ENCODE peak calls at places on chromosomes 12 and 14, in five cellular contexts. One of them, this sample, is unnamed.

GRCh38 chr12:113065126-113066007 is 8.8 kb downstream of the DTX1 start:
- DNase-seq in HepG2: no peak
- DNase-seq in K562: peak
- DNase-seq in HCT116: no peak
- DNase-seq in SK-N-SH: peak
- DNase-seq in this sample: peak

GRCh38 chr14:53295985-53296582 is 143.0 kb upstream of the DDHD1 start:
- DNase-seq in SK-N-SH: peak
- DNase-seq in HCT116: peak
- DNase-seq in HepG2: peak
- DNase-seq in K562: peak
- DNase-seq in this sample: peak

GRCh38 chr14:51094282-51094821 is 553 bp downstream of the TRIM9 start:
- DNase-seq in K562: no peak
- DNase-seq in HepG2: no peak
- DNase-seq in HCT116: no peak
- DNase-seq in SK-N-SH: peak
- DNase-seq in this sample: peak

GRCh38 chr12:89160716-89161123 is 191.6 kb downstream of the DUSP6 start:
- DNase-seq in SK-N-SH: peak
- DNase-seq in HCT116: no peak
- DNase-seq in HepG2: no peak
- DNase-seq in K562: no peak
- DNase-seq in this sample: no peak

GRCh38 chr12:7588703-7589329 is 76.9 kb downstream of the APOBEC1 start:
- DNase-seq in K562: peak
- DNase-seq in HCT116: peak
- DNase-seq in HepG2: peak
- DNase-seq in SK-N-SH: peak
- DNase-seq in this sample: peak

GRCh38 chr12:59695379-59695778 is 99.5 kb downstream of the SLC16A7 start:
- DNase-seq in HepG2: no peak
- DNase-seq in HCT116: no peak
- DNase-seq in SK-N-SH: no peak
- DNase-seq in K562: no peak
- DNase-seq in this sample: no peak

GRCh38 chr14:56855891-56856461 is 45.7 kb upstream of the OTX2 start:
- DNase-seq in K562: peak
- DNase-seq in HepG2: peak
- DNase-seq in HCT116: no peak
- DNase-seq in SK-N-SH: no peak
- DNase-seq in this sample: no peak

GRCh38 chr12:124486346-124486963 is 81.0 kb downstream of the NCOR2 start:
- DNase-seq in K562: no peak
- DNase-seq in SK-N-SH: no peak
- DNase-seq in HCT116: no peak
- DNase-seq in HepG2: no peak
- DNase-seq in this sample: no peak

GRCh38 chr14:20630340-20631022 is 11.0 kb downstream of the OR6S1 start:
- DNase-seq in K562: peak
- DNase-seq in HCT116: peak
- DNase-seq in HepG2: peak
- DNase-seq in SK-N-SH: no peak
- DNase-seq in this sample: peak

GRCh38 chr12:80702889-80703605 is 4.4 kb upstream of the MYF6 start:
- DNase-seq in K562: no peak
- DNase-seq in HCT116: no peak
- DNase-seq in SK-N-SH: no peak
- DNase-seq in HepG2: peak
- DNase-seq in this sample: no peak

GRCh38 chr12:96400631-96401060 is 407 bp upstream of the CDK17 start:
- DNase-seq in SK-N-SH: no peak
- DNase-seq in K562: no peak
- DNase-seq in HCT116: no peak
- DNase-seq in HepG2: peak
- DNase-seq in this sample: peak

GRCh38 chr12:99822273-99822672 is 162.5 kb downstream of the ANKS1B start:
- DNase-seq in SK-N-SH: no peak
- DNase-seq in HepG2: no peak
- DNase-seq in K562: no peak
- DNase-seq in HCT116: no peak
- DNase-seq in this sample: no peak

GRCh38 chr12:62192486-62193250 is 67.5 kb upstream of the USP15 start:
- DNase-seq in K562: peak
- DNase-seq in SK-N-SH: peak
- DNase-seq in HCT116: peak
- DNase-seq in HepG2: peak
- DNase-seq in this sample: peak

GRCh38 chr12:33432992-33433391 is 6.6 kb downstream of the SYT10 start:
- DNase-seq in K562: no peak
- DNase-seq in HCT116: no peak
- DNase-seq in SK-N-SH: no peak
- DNase-seq in HepG2: no peak
- DNase-seq in this sample: no peak

GRCh38 chr12:96876966-96877365 is 30.1 kb upstream of the NEDD1 start:
- DNase-seq in SK-N-SH: no peak
- DNase-seq in HCT116: no peak
- DNase-seq in HepG2: no peak
- DNase-seq in K562: no peak
- DNase-seq in this sample: no peak

GRCh38 chr12:117494833-117495714 is 133.6 kb upstream of the NOS1 start:
- DNase-seq in SK-N-SH: no peak
- DNase-seq in K562: no peak
- DNase-seq in HCT116: no peak
- DNase-seq in HepG2: peak
- DNase-seq in this sample: peak

GRCh38 chr12:50387487-50387886 is 8.9 kb downstream of the FAM186A start:
- DNase-seq in HCT116: no peak
- DNase-seq in HepG2: no peak
- DNase-seq in K562: no peak
- DNase-seq in SK-N-SH: no peak
- DNase-seq in this sample: peak

GRCh38 chr12:50387972-50388478 is 8.4 kb downstream of the FAM186A start:
- DNase-seq in HepG2: peak
- DNase-seq in SK-N-SH: no peak
- DNase-seq in K562: no peak
- DNase-seq in HCT116: no peak
- DNase-seq in this sample: no peak

GRCh38 chr12:50394469-50395029 is 1.9 kb downstream of the FAM186A start:
- DNase-seq in K562: no peak
- DNase-seq in SK-N-SH: no peak
- DNase-seq in HepG2: peak
- DNase-seq in HCT116: no peak
- DNase-seq in this sample: no peak

DNA sequence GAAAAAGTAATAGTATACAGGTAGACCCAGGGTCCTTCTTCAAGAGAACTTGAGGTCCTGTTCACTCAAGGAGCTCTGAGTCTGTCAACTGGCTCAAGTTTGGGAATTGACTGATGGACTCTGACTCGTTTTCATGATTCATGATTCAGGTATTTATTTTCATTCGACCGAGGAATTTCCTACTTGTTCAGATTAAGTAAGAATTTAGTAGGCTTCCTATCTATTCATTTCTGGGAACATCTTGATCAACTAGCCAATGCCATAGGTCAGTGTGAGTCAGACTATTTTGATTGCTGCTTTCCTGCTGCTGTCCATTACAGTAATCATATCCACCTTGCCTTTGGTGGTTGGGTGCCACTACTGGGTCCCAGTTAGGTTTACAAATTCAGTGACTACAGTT is 6.1 kb downstream of the FAM186A start:
- DNase-seq in HCT116: peak
- DNase-seq in SK-N-SH: no peak
- DNase-seq in HepG2: peak
- DNase-seq in K562: no peak
- DNase-seq in this sample: no peak
- TF ChIP-seq JUND in HCT116: peak
- TF ChIP-seq JUND in SK-N-SH: peak
- TF ChIP-seq JUND in HepG2: no peak
- TF ChIP-seq JUND in K562: no peak
- TF ChIP-seq JUND in this sample: no peak

DNA sequence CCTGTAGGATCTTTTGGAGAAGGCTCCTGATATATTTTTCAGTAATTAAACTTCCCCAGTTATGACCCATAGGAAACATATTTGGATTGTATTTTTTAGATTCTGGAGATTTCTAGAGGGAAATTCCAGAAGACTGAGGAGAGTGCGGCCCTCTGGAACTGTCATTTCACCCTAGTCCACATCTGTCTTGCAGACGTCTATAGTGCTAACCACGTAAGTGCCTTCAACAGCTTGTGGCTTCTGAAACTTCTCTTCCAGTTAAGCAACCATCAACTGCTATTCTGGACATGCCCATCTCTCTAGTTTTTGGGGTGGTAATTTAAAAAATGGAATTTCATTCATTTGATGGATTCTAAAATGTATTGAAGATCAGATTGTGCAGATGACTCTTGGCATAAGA is 1098.8 kb downstream of the TMEM121 start:
- DNase-seq in HepG2: no peak
- DNase-seq in K562: no peak
- DNase-seq in HCT116: no peak
- DNase-seq in SK-N-SH: no peak
- DNase-seq in this sample: no peak
- TF ChIP-seq JUND in HepG2: no peak
- TF ChIP-seq JUND in K562: no peak
- TF ChIP-seq JUND in HCT116: no peak
- TF ChIP-seq JUND in SK-N-SH: no peak
- TF ChIP-seq JUND in this sample: no peak

DNA sequence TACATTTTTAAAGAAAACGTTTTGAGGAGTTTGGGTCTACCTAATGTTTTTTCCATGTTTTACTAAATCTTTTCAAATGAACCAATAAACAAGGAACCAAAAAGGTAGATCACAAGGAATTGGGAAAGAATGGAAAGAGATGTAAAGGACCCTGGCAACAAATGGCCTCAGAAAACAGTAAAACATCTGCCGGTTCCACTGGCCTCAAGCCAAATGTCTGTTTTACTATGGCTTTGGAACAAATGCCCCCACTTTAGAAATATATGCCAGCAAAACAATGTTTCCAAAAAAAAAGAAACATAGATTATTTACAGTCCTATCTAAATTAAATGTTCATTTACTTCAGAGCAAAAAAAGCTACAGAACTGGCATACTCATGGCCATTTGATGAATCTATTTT is 3.0 kb downstream of the TRMT5 start:
- DNase-seq in SK-N-SH: peak
- DNase-seq in HepG2: no peak
- DNase-seq in K562: no peak
- DNase-seq in HCT116: no peak
- DNase-seq in this sample: no peak
- TF ChIP-seq JUND in SK-N-SH: no peak
- TF ChIP-seq JUND in HepG2: no peak
- TF ChIP-seq JUND in K562: no peak
- TF ChIP-seq JUND in HCT116: no peak
- TF ChIP-seq JUND in this sample: no peak

GRCh38 chr14:67645414-67645813 is 25.7 kb downstream of the ARG2 start:
- DNase-seq in HCT116: no peak
- DNase-seq in SK-N-SH: no peak
- DNase-seq in HepG2: no peak
- DNase-seq in K562: no peak
- DNase-seq in this sample: no peak

GRCh38 chr14:67643671-67644070 is 24.0 kb downstream of the ARG2 start:
- DNase-seq in K562: no peak
- DNase-seq in HepG2: no peak
- DNase-seq in SK-N-SH: no peak
- DNase-seq in HCT116: no peak
- DNase-seq in this sample: no peak

GRCh38 chr14:67644428-67644827 is 24.7 kb downstream of the ARG2 start:
- DNase-seq in HepG2: no peak
- DNase-seq in SK-N-SH: no peak
- DNase-seq in K562: no peak
- DNase-seq in HCT116: no peak
- DNase-seq in this sample: no peak

GRCh38 chr14:67641902-67642749 is 22.4 kb downstream of the ARG2 start:
- DNase-seq in SK-N-SH: no peak
- DNase-seq in HepG2: no peak
- DNase-seq in HCT116: no peak
- DNase-seq in K562: no peak
- DNase-seq in this sample: no peak

DNA sequence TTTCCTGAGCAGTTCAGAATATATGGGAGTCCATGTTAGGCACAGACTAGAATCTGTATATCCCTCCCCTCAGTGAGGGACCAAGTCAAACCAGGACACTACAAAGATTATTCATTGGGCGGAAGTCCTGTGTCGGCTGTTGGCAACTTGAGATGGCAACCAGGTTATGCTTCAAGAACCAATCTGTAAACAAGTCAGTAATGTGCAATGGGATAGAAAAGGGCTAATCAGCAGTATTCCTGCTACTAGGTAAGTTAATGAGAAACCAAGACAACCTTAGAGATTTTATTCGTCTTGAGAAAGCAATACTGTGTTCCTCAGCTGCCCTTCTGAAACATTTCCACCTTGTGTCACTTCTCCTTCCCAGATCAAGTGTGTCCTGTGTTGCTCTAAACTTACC is 26.4 kb downstream of the ARG2 start:
- DNase-seq in HepG2: no peak
- DNase-seq in HCT116: no peak
- DNase-seq in SK-N-SH: no peak
- DNase-seq in K562: no peak
- DNase-seq in this sample: no peak
- TF ChIP-seq JUND in HepG2: no peak
- TF ChIP-seq JUND in HCT116: no peak
- TF ChIP-seq JUND in SK-N-SH: no peak
- TF ChIP-seq JUND in K562: no peak
- TF ChIP-seq JUND in this sample: no peak

GRCh38 chr12:1011091-1011490 is 20.1 kb downstream of the ERC1 start:
- DNase-seq in SK-N-SH: no peak
- DNase-seq in HepG2: no peak
- DNase-seq in HCT116: no peak
- DNase-seq in K562: no peak
- DNase-seq in this sample: no peak
- TF ChIP-seq JUND in SK-N-SH: no peak
- TF ChIP-seq JUND in HepG2: no peak
- TF ChIP-seq JUND in HCT116: no peak
- TF ChIP-seq JUND in K562: no peak
- TF ChIP-seq JUND in this sample: no peak

GRCh38 chr12:53735556-53735955 is 8.3 kb upstream of the CALCOCO1 start:
- DNase-seq in K562: no peak
- DNase-seq in HepG2: no peak
- DNase-seq in SK-N-SH: no peak
- DNase-seq in HCT116: no peak
- DNase-seq in this sample: no peak
- TF ChIP-seq JUND in K562: no peak
- TF ChIP-seq JUND in HepG2: no peak
- TF ChIP-seq JUND in SK-N-SH: no peak
- TF ChIP-seq JUND in HCT116: no peak
- TF ChIP-seq JUND in this sample: no peak

This sample was measured in T47D.